ENCODE peak calls at places on chromosome X, in six cellular contexts. One of them, this sample, is unnamed.

GRCh38 chrX:63993936-63994335 is 208.9 kb upstream of the ARHGEF9 start:
- DNase-seq in fibroblast of the aortic adventitia: no peak
- DNase-seq in mesothelial cell of epicardium: no peak
- DNase-seq in endothelial cell: no peak
- DNase-seq in suprapubic skin: no peak
- DNase-seq in cardiac muscle cell: no peak
- DNase-seq in this sample: no peak

GRCh38 chrX:55135171-55135570 is 46.4 kb downstream of the PAGE2 start:
- DNase-seq in cardiac muscle cell: peak
- DNase-seq in mesothelial cell of epicardium: no peak
- DNase-seq in suprapubic skin: no peak
- DNase-seq in endothelial cell: peak
- DNase-seq in fibroblast of the aortic adventitia: peak
- DNase-seq in this sample: no peak

GRCh38 chrX:2330487-2330886 is 170.3 kb downstream of the DHRSX start:
- DNase-seq in endothelial cell: no peak
- DNase-seq in suprapubic skin: no peak
- DNase-seq in cardiac muscle cell: no peak
- DNase-seq in fibroblast of the aortic adventitia: no peak
- DNase-seq in mesothelial cell of epicardium: no peak
- DNase-seq in this sample: no peak

GRCh38 chrX:112696506-112696905 is 16.8 kb upstream of the LHFPL1 start:
- DNase-seq in suprapubic skin: no peak
- DNase-seq in fibroblast of the aortic adventitia: no peak
- DNase-seq in cardiac muscle cell: no peak
- DNase-seq in mesothelial cell of epicardium: no peak
- DNase-seq in endothelial cell: no peak
- DNase-seq in this sample: no peak

GRCh38 chrX:37370499-37371141 is 21.5 kb downstream of the PRRG1 start:
- DNase-seq in mesothelial cell of epicardium: no peak
- DNase-seq in fibroblast of the aortic adventitia: no peak
- DNase-seq in cardiac muscle cell: no peak
- DNase-seq in endothelial cell: no peak
- DNase-seq in suprapubic skin: no peak
- DNase-seq in this sample: peak

GRCh38 chrX:110444996-110445395 is 86.3 kb downstream of the RTL9 start:
- DNase-seq in suprapubic skin: no peak
- DNase-seq in fibroblast of the aortic adventitia: no peak
- DNase-seq in mesothelial cell of epicardium: no peak
- DNase-seq in cardiac muscle cell: no peak
- DNase-seq in endothelial cell: no peak
- DNase-seq in this sample: no peak

GRCh38 chrX:3576886-3577516 is 136.4 kb downstream of the PRKX start:
- DNase-seq in mesothelial cell of epicardium: no peak
- DNase-seq in cardiac muscle cell: peak
- DNase-seq in suprapubic skin: no peak
- DNase-seq in endothelial cell: no peak
- DNase-seq in fibroblast of the aortic adventitia: peak
- DNase-seq in this sample: no peak

GRCh38 chrX:131745942-131746489 is 202.1 kb downstream of the OR13H1 start:
- DNase-seq in mesothelial cell of epicardium: no peak
- DNase-seq in cardiac muscle cell: no peak
- DNase-seq in suprapubic skin: no peak
- DNase-seq in fibroblast of the aortic adventitia: no peak
- DNase-seq in endothelial cell: no peak
- DNase-seq in this sample: no peak

GRCh38 chrX:42678133-42678532 is 99.8 kb downstream of the PPP1R2C start:
- DNase-seq in endothelial cell: no peak
- DNase-seq in mesothelial cell of epicardium: no peak
- DNase-seq in fibroblast of the aortic adventitia: peak
- DNase-seq in suprapubic skin: no peak
- DNase-seq in cardiac muscle cell: peak
- DNase-seq in this sample: no peak

GRCh38 chrX:122238801-122239200 is 945.3 kb upstream of the GRIA3 start:
- DNase-seq in mesothelial cell of epicardium: no peak
- DNase-seq in endothelial cell: no peak
- DNase-seq in cardiac muscle cell: no peak
- DNase-seq in suprapubic skin: no peak
- DNase-seq in fibroblast of the aortic adventitia: peak
- DNase-seq in this sample: no peak

GRCh38 chrX:12702509-12703091 is 88.6 kb upstream of the PRPS2 start:
- DNase-seq in fibroblast of the aortic adventitia: no peak
- DNase-seq in cardiac muscle cell: peak
- DNase-seq in endothelial cell: peak
- DNase-seq in suprapubic skin: no peak
- DNase-seq in mesothelial cell of epicardium: no peak
- DNase-seq in this sample: no peak

GRCh38 chrX:19772306-19772705 is 115.1 kb downstream of the SH3KBP1 start:
- DNase-seq in fibroblast of the aortic adventitia: peak
- DNase-seq in suprapubic skin: no peak
- DNase-seq in mesothelial cell of epicardium: no peak
- DNase-seq in cardiac muscle cell: peak
- DNase-seq in endothelial cell: no peak
- DNase-seq in this sample: no peak

GRCh38 chrX:123432362-123433150 is 248.5 kb downstream of the GRIA3 start:
- DNase-seq in cardiac muscle cell: no peak
- DNase-seq in suprapubic skin: no peak
- DNase-seq in fibroblast of the aortic adventitia: no peak
- DNase-seq in endothelial cell: no peak
- DNase-seq in mesothelial cell of epicardium: no peak
- DNase-seq in this sample: no peak

GRCh38 chrX:40109288-40110008 is 11.7 kb upstream of the BCOR start:
- DNase-seq in endothelial cell: peak
- DNase-seq in fibroblast of the aortic adventitia: peak
- DNase-seq in suprapubic skin: no peak
- DNase-seq in cardiac muscle cell: peak
- DNase-seq in mesothelial cell of epicardium: no peak
- DNase-seq in this sample: no peak

GRCh38 chrX:69496143-69496542 is 8.0 kb upstream of the NALF2 start:
- DNase-seq in cardiac muscle cell: no peak
- DNase-seq in mesothelial cell of epicardium: no peak
- DNase-seq in suprapubic skin: no peak
- DNase-seq in fibroblast of the aortic adventitia: no peak
- DNase-seq in endothelial cell: no peak
- DNase-seq in this sample: no peak

GRCh38 chrX:115233497-115234219 is at the start of gene LRCH2:
- DNase-seq in suprapubic skin: peak
- DNase-seq in mesothelial cell of epicardium: peak
- DNase-seq in fibroblast of the aortic adventitia: peak
- DNase-seq in endothelial cell: peak
- DNase-seq in cardiac muscle cell: peak
- DNase-seq in this sample: peak

GRCh38 chrX:41192880-41193279 is 107.6 kb downstream of the USP9X start:
- DNase-seq in fibroblast of the aortic adventitia: no peak
- DNase-seq in endothelial cell: no peak
- DNase-seq in mesothelial cell of epicardium: no peak
- DNase-seq in cardiac muscle cell: no peak
- DNase-seq in suprapubic skin: no peak
- DNase-seq in this sample: no peak

GRCh38 chrX:47351706-47352105 is 18.7 kb upstream of the ZNF157 start:
- DNase-seq in mesothelial cell of epicardium: no peak
- DNase-seq in fibroblast of the aortic adventitia: peak
- DNase-seq in suprapubic skin: no peak
- DNase-seq in cardiac muscle cell: peak
- DNase-seq in endothelial cell: no peak
- DNase-seq in this sample: no peak

GRCh38 chrX:52874661-52875060 is 6.8 kb upstream of the XAGE3 start:
- DNase-seq in suprapubic skin: no peak
- DNase-seq in cardiac muscle cell: no peak
- DNase-seq in mesothelial cell of epicardium: no peak
- DNase-seq in endothelial cell: no peak
- DNase-seq in fibroblast of the aortic adventitia: no peak
- DNase-seq in this sample: no peak

GRCh38 chrX:116462843-116463242 is at the start of gene CT83:
- DNase-seq in suprapubic skin: no peak
- DNase-seq in cardiac muscle cell: no peak
- DNase-seq in endothelial cell: no peak
- DNase-seq in mesothelial cell of epicardium: no peak
- DNase-seq in fibroblast of the aortic adventitia: no peak
- DNase-seq in this sample: no peak

GRCh38 chrX:117996918-117997480 is 119.6 kb downstream of the KLHL13 start:
- DNase-seq in endothelial cell: no peak
- DNase-seq in fibroblast of the aortic adventitia: no peak
- DNase-seq in suprapubic skin: no peak
- DNase-seq in cardiac muscle cell: no peak
- DNase-seq in mesothelial cell of epicardium: no peak
- DNase-seq in this sample: no peak

GRCh38 chrX:117996408-117996807 is 120.2 kb downstream of the KLHL13 start:
- DNase-seq in mesothelial cell of epicardium: no peak
- DNase-seq in fibroblast of the aortic adventitia: no peak
- DNase-seq in cardiac muscle cell: no peak
- DNase-seq in suprapubic skin: no peak
- DNase-seq in endothelial cell: no peak
- DNase-seq in this sample: no peak

GRCh38 chrX:117995378-117995777 is 121.2 kb downstream of the KLHL13 start:
- DNase-seq in mesothelial cell of epicardium: no peak
- DNase-seq in suprapubic skin: no peak
- DNase-seq in endothelial cell: no peak
- DNase-seq in fibroblast of the aortic adventitia: no peak
- DNase-seq in cardiac muscle cell: no peak
- DNase-seq in this sample: no peak

GRCh38 chrX:118000518-118000917 is 116.1 kb downstream of the KLHL13 start:
- DNase-seq in fibroblast of the aortic adventitia: no peak
- DNase-seq in cardiac muscle cell: no peak
- DNase-seq in mesothelial cell of epicardium: no peak
- DNase-seq in suprapubic skin: no peak
- DNase-seq in endothelial cell: no peak
- DNase-seq in this sample: no peak

DNA sequence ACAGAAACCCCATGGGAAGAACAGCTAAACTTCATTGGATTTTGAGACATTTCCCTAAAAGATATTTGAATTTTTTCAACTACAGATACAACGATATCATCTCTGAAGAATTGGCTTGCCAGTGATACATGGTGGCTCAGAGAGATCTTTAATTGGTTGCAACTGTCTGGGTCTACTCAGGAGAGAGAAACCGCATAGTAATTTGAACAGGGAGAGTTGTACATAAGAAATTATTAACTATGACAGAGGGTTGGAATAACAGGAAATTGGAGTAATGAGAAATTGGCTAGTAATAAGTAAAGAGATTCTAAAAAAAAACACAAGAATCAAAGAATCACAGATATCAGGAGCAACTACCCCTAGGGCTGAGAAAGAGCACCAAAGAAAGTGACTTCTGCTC is 118.4 kb downstream of the KLHL13 start:
- DNase-seq in suprapubic skin: no peak
- DNase-seq in fibroblast of the aortic adventitia: no peak
- DNase-seq in mesothelial cell of epicardium: no peak
- DNase-seq in endothelial cell: no peak
- DNase-seq in cardiac muscle cell: no peak
- DNase-seq in this sample: no peak
- TF ChIP-seq CTCF in suprapubic skin: no peak
- TF ChIP-seq CTCF in fibroblast of the aortic adventitia: no peak
- TF ChIP-seq CTCF in mesothelial cell of epicardium: no peak
- TF ChIP-seq CTCF in endothelial cell: no peak
- TF ChIP-seq CTCF in cardiac muscle cell: no peak
- TF ChIP-seq CTCF in this sample: no peak

GRCh38 chrX:129609395-129609794 is 45.4 kb downstream of the APLN start:
- DNase-seq in endothelial cell: no peak
- DNase-seq in suprapubic skin: no peak
- DNase-seq in cardiac muscle cell: no peak
- DNase-seq in mesothelial cell of epicardium: no peak
- DNase-seq in fibroblast of the aortic adventitia: no peak
- DNase-seq in this sample: no peak
- TF ChIP-seq CTCF in endothelial cell: no peak
- TF ChIP-seq CTCF in suprapubic skin: no peak
- TF ChIP-seq CTCF in cardiac muscle cell: peak
- TF ChIP-seq CTCF in mesothelial cell of epicardium: no peak
- TF ChIP-seq CTCF in fibroblast of the aortic adventitia: peak
- TF ChIP-seq CTCF in this sample: peak

GRCh38 chrX:8946488-8947050 is 87.4 kb downstream of the FAM9B start:
- DNase-seq in cardiac muscle cell: no peak
- DNase-seq in suprapubic skin: no peak
- DNase-seq in mesothelial cell of epicardium: no peak
- DNase-seq in fibroblast of the aortic adventitia: no peak
- DNase-seq in endothelial cell: no peak
- DNase-seq in this sample: no peak
- TF ChIP-seq CTCF in cardiac muscle cell: no peak
- TF ChIP-seq CTCF in suprapubic skin: no peak
- TF ChIP-seq CTCF in mesothelial cell of epicardium: no peak
- TF ChIP-seq CTCF in fibroblast of the aortic adventitia: no peak
- TF ChIP-seq CTCF in endothelial cell: no peak
- TF ChIP-seq CTCF in this sample: no peak

DNA sequence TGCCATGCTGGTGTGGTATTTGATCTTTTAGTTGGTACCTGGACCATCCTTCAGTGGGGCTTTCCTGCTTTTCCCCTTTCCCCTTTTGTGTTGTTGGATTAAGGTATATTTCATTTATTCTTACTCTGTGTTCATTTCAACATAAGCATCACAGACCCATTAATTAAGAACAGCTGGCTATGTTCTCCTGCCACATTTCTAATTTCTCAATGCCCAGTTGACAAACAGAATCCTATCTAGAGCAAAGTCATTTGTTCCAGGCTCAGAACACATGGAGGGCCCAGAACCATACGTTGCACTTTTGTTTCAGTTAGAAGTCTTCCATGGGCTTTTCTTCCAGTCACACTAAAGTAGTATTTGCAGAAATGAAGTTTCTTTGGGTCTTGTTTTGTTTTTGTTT is 46.1 kb upstream of the EOLA2 start:
- DNase-seq in suprapubic skin: no peak
- DNase-seq in endothelial cell: no peak
- DNase-seq in fibroblast of the aortic adventitia: no peak
- DNase-seq in cardiac muscle cell: no peak
- DNase-seq in mesothelial cell of epicardium: no peak
- DNase-seq in this sample: no peak
- TF ChIP-seq CTCF in suprapubic skin: no peak
- TF ChIP-seq CTCF in endothelial cell: no peak
- TF ChIP-seq CTCF in fibroblast of the aortic adventitia: no peak
- TF ChIP-seq CTCF in cardiac muscle cell: no peak
- TF ChIP-seq CTCF in mesothelial cell of epicardium: no peak
- TF ChIP-seq CTCF in this sample: no peak

GRCh38 chrX:57155171-57155570 is 18.0 kb upstream of the SPIN2A start:
- DNase-seq in endothelial cell: no peak
- DNase-seq in suprapubic skin: no peak
- DNase-seq in cardiac muscle cell: no peak
- DNase-seq in mesothelial cell of epicardium: no peak
- DNase-seq in fibroblast of the aortic adventitia: no peak
- DNase-seq in this sample: no peak

DNA sequence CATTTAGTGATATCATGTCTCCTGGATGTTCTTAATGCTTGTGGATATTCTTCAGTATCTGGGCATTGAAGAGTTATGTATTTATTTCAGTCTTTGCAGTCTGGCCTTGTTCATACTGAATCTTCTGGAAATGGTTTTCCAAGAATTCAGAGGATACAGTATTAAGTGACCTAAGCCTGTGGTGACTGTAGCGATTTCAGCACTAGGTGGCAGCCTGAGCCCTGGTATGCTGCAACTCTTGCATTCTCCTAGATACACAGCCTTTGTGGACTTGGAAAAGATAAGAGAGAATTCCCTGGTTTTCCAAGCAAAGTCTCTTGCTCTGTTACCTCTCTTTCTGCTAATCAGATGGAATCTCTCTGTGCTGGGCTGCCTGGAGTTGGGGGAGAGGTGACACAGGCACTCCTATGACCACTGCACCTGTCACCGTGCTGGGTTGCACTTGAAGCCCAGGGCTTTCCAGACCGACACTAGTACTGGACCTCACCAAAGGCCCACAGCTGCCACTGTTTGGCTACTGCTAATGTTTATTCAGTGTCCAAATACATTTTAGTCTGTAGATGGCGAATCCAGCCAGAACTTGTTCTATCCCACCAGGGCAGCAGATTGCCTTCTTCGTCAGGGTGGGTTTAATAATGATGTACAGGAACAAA is 19.3 kb upstream of the SPIN2A start:
- DNase-seq in endothelial cell: peak
- DNase-seq in suprapubic skin: no peak
- DNase-seq in mesothelial cell of epicardium: no peak
- DNase-seq in fibroblast of the aortic adventitia: peak
- DNase-seq in cardiac muscle cell: peak
- DNase-seq in this sample: no peak
- TF ChIP-seq CTCF in endothelial cell: peak
- TF ChIP-seq CTCF in suprapubic skin: no peak
- TF ChIP-seq CTCF in mesothelial cell of epicardium: no peak
- TF ChIP-seq CTCF in fibroblast of the aortic adventitia: peak
- TF ChIP-seq CTCF in cardiac muscle cell: peak
- TF ChIP-seq CTCF in this sample: peak